ENCODE peak calls at places on chromosomes 11 and 22, in seven cellular contexts. X is adrenal gland; Z is colonic mucosa; Y is thoracic aorta; E is AG04450; K is A549; J is CD8-positive, alpha-beta T cell. D is an unnamed sample.

GRCh38 chr11:64856382-64857227 is 12.2 kb upstream of the CDC42BPG start:
- DNase-seq in Y (peak), E (no peak), Z (peak), X (peak), K (peak), J (no peak), D (peak)

GRCh38 chr22:19152942-19153883 is 3.1 kb upstream of the GSC2 start:
- DNase-seq in Y (no peak), K (no peak), E (no peak), X (no peak), Z (no peak), J (no peak), D (no peak)

GRCh38 chr22:33329398-33329797 is 271.2 kb upstream of the SYN3 start:
- DNase-seq in Y (no peak), E (no peak), Z (peak), K (peak), X (no peak), J (no peak), D (no peak)

GRCh38 chr11:250740-251299 is 14.0 kb downstream of the PSMD13 start:
- DNase-seq in Y (no peak), J (peak), K (peak), X (peak), Z (peak), E (no peak), D (peak)

GRCh38 chr11:20599424-20600346 is at the start of gene SLC6A5:
- DNase-seq in Y (no peak), Z (no peak), K (peak), J (no peak), E (no peak), X (peak), D (no peak)

GRCh38 chr11:10050561-10050960 is 243.5 kb downstream of the SBF2 start:
- DNase-seq in K (peak), J (no peak), Z (no peak), E (no peak), X (no peak), Y (no peak), D (no peak)

GRCh38 chr11:126304457-126305072 is 705 bp downstream of the DCPS start:
- DNase-seq in J (no peak), Z (no peak), Y (no peak), E (no peak), K (no peak), X (peak), D (no peak)

GRCh38 chr11:123469089-123469488 is 39.0 kb downstream of the GRAMD1B start:
- DNase-seq in E (no peak), Z (no peak), Y (no peak), X (no peak), J (no peak), K (no peak), D (no peak)

GRCh38 chr11:43952020-43952400 is 9.6 kb downstream of the C11orf96 start:
- DNase-seq in X (no peak), J (no peak), E (no peak), Y (no peak), K (no peak), Z (no peak), D (no peak)

GRCh38 chr22:17891427-17892167 is 117.3 kb upstream of the BID start:
- DNase-seq in X (no peak), E (no peak), Z (peak), Y (no peak), K (no peak), J (no peak), D (no peak)

GRCh38 chr22:49204599-49205214 is 623.0 kb downstream of the BRD1 start:
- DNase-seq in Y (no peak), J (no peak), K (no peak), X (peak), Z (no peak), E (no peak), D (no peak)

GRCh38 chr11:72254299-72254993 is 10.5 kb upstream of the PHOX2A start:
- DNase-seq in E (no peak), Y (no peak), Z (no peak), J (no peak), X (no peak), K (no peak), D (no peak)

GRCh38 chr11:104650234-104650633 is 248.0 kb downstream of the CASP12 start:
- DNase-seq in Z (no peak), J (no peak), E (no peak), K (peak), X (no peak), Y (no peak), D (no peak)

GRCh38 chr11:128662960-128663359 is 30.9 kb upstream of the FLI1 start:
- DNase-seq in E (no peak), Y (no peak), X (no peak), K (no peak), Z (no peak), J (no peak), D (no peak)

GRCh38 chr11:37390566-37390965 is 792.5 kb upstream of the RAG2 start:
- DNase-seq in Z (no peak), X (no peak), J (no peak), Y (no peak), K (no peak), E (no peak), D (no peak)

DNA sequence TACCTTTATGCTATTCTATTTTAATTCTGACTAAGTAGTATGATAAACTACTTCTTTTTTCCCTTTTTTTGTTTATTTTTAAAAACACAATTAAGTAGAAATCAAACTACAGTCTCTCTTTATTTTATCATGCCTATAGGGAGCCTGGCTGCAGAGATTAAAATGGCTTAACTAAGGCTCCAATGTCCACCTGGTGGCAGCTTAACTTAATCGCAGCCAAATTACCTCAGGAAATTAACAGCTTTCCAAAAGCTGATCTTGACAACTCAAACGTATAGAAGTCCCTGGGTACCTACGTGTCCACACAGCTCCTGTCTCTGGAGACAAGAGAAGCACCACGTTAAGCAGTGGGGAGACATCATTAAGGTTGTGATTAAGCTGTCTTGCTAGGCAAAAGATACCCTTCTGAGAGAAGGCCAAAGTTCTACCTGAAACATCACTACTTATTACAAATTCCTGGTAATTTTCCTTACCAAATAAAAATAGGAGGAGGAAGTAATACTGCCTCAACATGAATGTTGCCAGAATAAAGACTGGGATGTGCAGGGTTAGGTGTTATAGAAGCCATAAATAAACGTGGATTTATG is 63.2 kb upstream of the SNX19 start:
- DNase-seq in J (no peak), E (peak), X (no peak), Y (no peak), K (peak), Z (no peak), D (no peak)
- TF ChIP-seq CTCF in J (no peak), E (peak), X (peak), Y (peak), K (peak), Z (peak), D (no peak)

GRCh38 chr11:34602245-34602644 is 18.6 kb upstream of the EHF start:
- DNase-seq in J (no peak), Y (no peak), X (no peak), K (no peak), Z (peak), E (no peak), D (no peak)

GRCh38 chr11:34604909-34605308 is 16.0 kb upstream of the EHF start:
- DNase-seq in E (no peak), K (no peak), X (no peak), Z (no peak), J (no peak), Y (no peak), D (no peak)

GRCh38 chr11:34605481-34606325 is 15.2 kb upstream of the EHF start:
- DNase-seq in Y (no peak), J (no peak), Z (no peak), E (no peak), X (no peak), K (no peak), D (no peak)

GRCh38 chr11:34603129-34604001 is 17.5 kb upstream of the EHF start:
- DNase-seq in Y (no peak), E (no peak), K (no peak), J (no peak), X (no peak), Z (peak), D (no peak)

GRCh38 chr11:34604216-34604615 is 16.7 kb upstream of the EHF start:
- DNase-seq in K (peak), J (no peak), X (no peak), Y (no peak), Z (no peak), E (no peak), D (no peak)
- H3K27ac ChIP-seq in K (peak), J (no peak), X (no peak), Y (no peak), Z (peak), E (no peak), D (no peak)

GRCh38 chr11:100833276-100833675 is 146.2 kb downstream of the ARHGAP42 start:
- DNase-seq in Z (no peak), Y (no peak), J (no peak), E (no peak), K (no peak), X (no peak), D (no peak)

GRCh38 chr11:100832851-100833250 is 145.8 kb downstream of the ARHGAP42 start:
- DNase-seq in X (no peak), K (no peak), J (no peak), E (no peak), Z (no peak), Y (no peak), D (no peak)

GRCh38 chr11:100831929-100832480 is 144.9 kb downstream of the ARHGAP42 start:
- DNase-seq in K (no peak), X (no peak), J (no peak), Y (no peak), E (no peak), Z (no peak), D (no peak)

GRCh38 chr11:100830295-100830694 is 143.2 kb downstream of the ARHGAP42 start:
- DNase-seq in Y (no peak), E (no peak), Z (no peak), J (no peak), K (no peak), X (peak), D (no peak)

DNA sequence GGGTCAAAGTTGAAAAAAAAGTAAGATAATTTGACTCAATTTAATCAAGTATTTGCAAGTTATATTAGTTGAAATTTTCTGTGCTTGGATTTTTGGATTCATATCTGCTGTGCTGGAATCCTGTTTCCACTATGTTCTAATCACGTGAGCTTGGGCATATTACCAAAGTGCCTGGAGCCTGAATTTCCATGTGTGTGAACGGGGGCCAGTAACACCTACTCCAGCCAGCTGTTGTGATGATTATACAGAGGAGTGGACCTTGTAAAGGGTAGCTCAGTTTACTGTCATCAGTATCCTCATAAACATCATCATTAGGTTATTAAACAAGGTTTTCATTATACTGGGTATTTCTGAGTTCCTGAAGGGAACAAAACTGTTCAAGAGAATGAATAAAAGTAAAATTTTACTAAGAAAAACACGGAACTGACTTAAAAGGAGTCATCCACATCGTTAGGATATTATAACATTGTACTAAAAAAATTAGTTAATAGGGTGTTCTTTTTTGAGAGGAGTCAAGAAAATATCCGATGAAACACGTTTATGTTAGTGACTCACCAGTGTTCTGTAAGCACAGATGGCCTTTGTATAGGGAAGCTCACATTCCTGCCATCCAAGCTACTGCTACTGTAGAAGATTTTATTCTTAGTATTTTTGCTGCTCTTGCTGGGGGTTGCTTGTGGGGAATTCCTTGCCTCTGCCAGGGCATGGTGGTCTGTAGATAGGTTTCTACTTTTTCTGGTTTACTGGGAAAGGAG is 144.1 kb downstream of the ARHGAP42 start:
- DNase-seq in J (no peak), K (peak), E (no peak), Z (no peak), X (no peak), Y (no peak), D (no peak)
- H3K4me3 ChIP-seq in J (no peak), K (no peak), E (no peak), Z (no peak), X (no peak), Y (no peak), D (no peak)

GRCh38 chr11:2402106-2402505 is 1.6 kb downstream of the TSSC4 start:
- DNase-seq in Z (no peak), K (no peak), E (no peak), Y (no peak), X (no peak), J (no peak), D (no peak)

GRCh38 chr11:2402890-2403645 is 2.5 kb downstream of the TSSC4 start:
- DNase-seq in E (no peak), J (no peak), Y (no peak), Z (no peak), K (no peak), X (no peak), D (no peak)

GRCh38 chr11:2406476-2406875 is 5.9 kb downstream of the TSSC4 start:
- DNase-seq in Z (no peak), Y (no peak), K (no peak), X (no peak), J (no peak), E (no peak), D (no peak)

GRCh38 chr11:2406878-2407410 is 6.4 kb downstream of the TSSC4 start:
- DNase-seq in E (no peak), X (no peak), K (no peak), Z (no peak), J (no peak), Y (no peak), D (no peak)

DNA sequence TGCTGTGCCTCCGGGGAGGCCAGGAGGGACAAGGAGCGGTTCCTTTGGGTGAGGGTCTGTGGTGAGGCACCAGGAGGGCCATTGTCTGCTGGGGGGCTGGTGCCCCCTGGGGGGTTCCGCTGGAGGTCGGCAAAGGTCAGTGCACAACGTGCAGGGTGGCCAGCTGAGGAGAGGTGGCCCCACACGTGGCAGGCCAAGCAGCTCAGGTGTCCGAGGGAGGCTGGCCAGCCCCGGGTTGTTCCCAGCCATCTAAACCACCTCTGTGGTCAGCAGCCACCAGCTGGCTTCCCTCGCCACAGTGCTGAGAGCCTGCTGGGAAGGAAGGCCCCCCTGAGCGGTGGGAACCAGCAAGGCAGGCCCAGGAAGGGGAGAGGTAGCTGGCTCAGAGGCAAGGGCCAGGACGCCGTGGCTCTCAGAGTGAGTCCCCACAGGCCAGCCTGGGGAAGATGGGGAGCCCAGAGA is 4.2 kb downstream of the TSSC4 start:
- DNase-seq in Y (no peak), K (no peak), J (no peak), Z (no peak), X (no peak), E (no peak), D (no peak)
- TF ChIP-seq CTCF in Y (no peak), K (no peak), J (no peak), Z (no peak), X (no peak), E (no peak), D (no peak)

GRCh38 chr11:86062719-86063118 is 6.2 kb downstream of the PICALM start:
- DNase-seq in J (no peak), Y (no peak), E (no peak), X (no peak), K (no peak), Z (no peak), D (no peak)

GRCh38 chr11:86064236-86064803 is 4.6 kb downstream of the PICALM start:
- DNase-seq in X (no peak), Z (no peak), Y (no peak), E (no peak), K (no peak), J (no peak), D (no peak)

GRCh38 chr11:86061483-86061882 is 7.4 kb downstream of the PICALM start:
- DNase-seq in K (no peak), J (no peak), X (no peak), Z (no peak), Y (no peak), E (no peak), D (no peak)

GRCh38 chr11:86066033-86066432 is 2.9 kb downstream of the PICALM start:
- DNase-seq in E (no peak), K (no peak), Y (no peak), Z (no peak), X (no peak), J (no peak), D (no peak)

GRCh38 chr11:86063536-86063935 is 5.3 kb downstream of the PICALM start:
- DNase-seq in X (no peak), J (no peak), Y (no peak), E (no peak), K (no peak), Z (no peak), D (no peak)
- H3K27ac ChIP-seq in X (no peak), J (no peak), Y (peak), E (no peak), K (no peak), Z (peak), D (no peak)